ENCODE peak calls at places on chromosome 13, in nine cellular contexts. J is AG09309, D is pancreas, K is NCI-H1105 treated with DMSO at 0.1 percent for 48 hours, W is IMR-90, O is immature natural killer cell, V is astrocyte of the hippocampus, X is heart right ventricle, L is glutamatergic neuron. E is an unnamed sample.

GRCh38 chr13:28370448-28370847 is 124.5 kb downstream of the FLT1 start:
- DNase-seq in J (no peak), D (no peak), K (no peak), W (peak), O (no peak), V (no peak), X (no peak), L (no peak), E (no peak)

GRCh38 chr13:98761979-98762616 is 9.6 kb upstream of the SLC15A1 start:
- DNase-seq in J (no peak), D (no peak), K (no peak), W (no peak), O (no peak), V (no peak), X (no peak), L (no peak), E (no peak)

GRCh38 chr13:28558126-28558525 is 63.2 kb upstream of the FLT1 start:
- DNase-seq in J (peak), D (no peak), K (no peak), W (peak), O (no peak), V (peak), X (no peak), L (no peak), E (peak)

GRCh38 chr13:27379694-27380596 is 44.5 kb upstream of the GTF3A start:
- DNase-seq in J (no peak), D (peak), K (peak), W (peak), O (peak), V (peak), X (no peak), L (peak), E (peak)

GRCh38 chr13:28657784-28658538 is 969 bp upstream of the POMP start:
- DNase-seq in J (no peak), D (no peak), K (no peak), W (peak), O (no peak), V (peak), X (no peak), L (no peak), E (peak)

GRCh38 chr13:92297971-92298942 is 899.8 kb downstream of the GPC5 start:
- DNase-seq in J (no peak), D (no peak), K (no peak), W (no peak), O (no peak), V (no peak), X (no peak), L (no peak), E (no peak)

GRCh38 chr13:72726721-72727416 is 560 bp downstream of the MZT1 start:
- DNase-seq in J (no peak), D (peak), K (peak), W (no peak), O (peak), V (no peak), X (peak), L (peak), E (no peak)

GRCh38 chr13:46126552-46127171 is 21.8 kb upstream of the CPB2 start:
- DNase-seq in J (peak), D (peak), K (peak), W (peak), O (peak), V (peak), X (peak), L (peak), E (peak)

GRCh38 chr13:27338816-27339215 is 68.2 kb downstream of the RASL11A start:
- DNase-seq in J (no peak), D (no peak), K (no peak), W (no peak), O (no peak), V (no peak), X (no peak), L (peak), E (peak)

GRCh38 chr13:21289475-21289874 is 113.0 kb downstream of the MRPL57 start:
- DNase-seq in J (no peak), D (no peak), K (no peak), W (no peak), O (no peak), V (no peak), X (no peak), L (no peak), E (no peak)

GRCh38 chr13:107124129-107124718 is 556.3 kb upstream of the ARGLU1 start:
- DNase-seq in J (no peak), D (no peak), K (peak), W (peak), O (no peak), V (peak), X (no peak), L (no peak), E (peak)

GRCh38 chr13:73835138-73835721 is 299.0 kb downstream of the KLF12 start:
- DNase-seq in J (peak), D (no peak), K (peak), W (peak), O (peak), V (peak), X (no peak), L (no peak), E (peak)

GRCh38 chr13:112446347-112446861 is 70.2 kb downstream of the SPACA7 start:
- DNase-seq in J (no peak), D (peak), K (no peak), W (no peak), O (no peak), V (no peak), X (no peak), L (no peak), E (no peak)

GRCh38 chr13:97245011-97245410 is 22.9 kb downstream of the MBNL2 start:
- DNase-seq in J (no peak), D (no peak), K (no peak), W (no peak), O (no peak), V (no peak), X (no peak), L (no peak), E (no peak)

GRCh38 chr13:111031531-111031961 is 83.6 kb upstream of the ARHGEF7 start:
- DNase-seq in J (peak), D (no peak), K (no peak), W (peak), O (no peak), V (peak), X (no peak), L (no peak), E (peak)

GRCh38 chr13:24270639-24271131 is 38.7 kb upstream of the C1QTNF9 start:
- DNase-seq in J (no peak), D (peak), K (no peak), W (peak), O (peak), V (peak), X (peak), L (peak), E (peak)

GRCh38 chr13:39530996-39531395 is 72.0 kb downstream of the LHFPL6 start:
- DNase-seq in J (no peak), D (no peak), K (no peak), W (peak), O (no peak), V (no peak), X (no peak), L (no peak), E (no peak)

E was measured in amniotic epithelial cell.